ENCODE peak calls at places on chromosomes 11 and 22, in eight cellular contexts. Z is heart left ventricle; G is lower lobe of right lung; J is prostate gland; B is CD8-positive, alpha-beta memory T cell; C is hepatocyte; X is brain microvascular endothelial cell; K is ovary. E is an unnamed sample.

GRCh38 chr11:78061921-78062311 is 1.7 kb upstream of the THRSP start:
- DNase-seq in K (no peak), C (no peak), X (no peak), Z (no peak), G (no peak), B (no peak), J (no peak), E (no peak)

GRCh38 chr11:125514336-125515101 is 18.5 kb upstream of the FEZ1 start:
- DNase-seq in B (peak; percentile 77), Z (no peak), C (peak; percentile 38), G (no peak), J (no peak), X (peak; percentile 75), K (no peak), E (peak; percentile 85)

GRCh38 chr11:30016588-30017363 is at the start of gene KCNA4:
- DNase-seq in J (no peak), Z (peak; percentile 57), G (peak; percentile 51), K (no peak), B (no peak), C (peak; percentile 79), X (no peak), E (no peak)

GRCh38 chr22:45082795-45083194 is 73.0 kb upstream of the PHF21B start:
- DNase-seq in G (no peak), C (no peak), X (no peak), J (no peak), B (no peak), Z (no peak), K (no peak), E (no peak)

GRCh38 chr11:63503492-63503891 is 2.4 kb upstream of the LGALS12 start:
- DNase-seq in X (no peak), B (no peak), K (no peak), G (peak; percentile 68), C (no peak), J (no peak), Z (peak; percentile 50), E (no peak)

GRCh38 chr11:117328414-117329010 is 858 bp downstream of the CEP164 start:
- DNase-seq in G (no peak), Z (peak; percentile 65), K (no peak), B (no peak), J (peak; percentile 26), C (peak; percentile 51), X (peak; percentile 36), E (peak; percentile 49)

GRCh38 chr22:39908737-39909136 is 7.9 kb downstream of the GRAP2 start:
- DNase-seq in X (peak; percentile 14), C (no peak), Z (no peak), B (no peak), J (no peak), G (no peak), K (no peak), E (peak; percentile 4)

GRCh38 chr22:38164578-38164953 is 17.1 kb downstream of the PLA2G6 start:
- DNase-seq in C (no peak), X (no peak), B (no peak), K (no peak), G (no peak), J (no peak), Z (no peak), E (no peak)

GRCh38 chr11:62502030-62502730 is 44.4 kb downstream of the AHNAK start:
- DNase-seq in G (no peak), Z (no peak), K (no peak), J (no peak), B (no peak), C (no peak), X (no peak), E (no peak)

DNA sequence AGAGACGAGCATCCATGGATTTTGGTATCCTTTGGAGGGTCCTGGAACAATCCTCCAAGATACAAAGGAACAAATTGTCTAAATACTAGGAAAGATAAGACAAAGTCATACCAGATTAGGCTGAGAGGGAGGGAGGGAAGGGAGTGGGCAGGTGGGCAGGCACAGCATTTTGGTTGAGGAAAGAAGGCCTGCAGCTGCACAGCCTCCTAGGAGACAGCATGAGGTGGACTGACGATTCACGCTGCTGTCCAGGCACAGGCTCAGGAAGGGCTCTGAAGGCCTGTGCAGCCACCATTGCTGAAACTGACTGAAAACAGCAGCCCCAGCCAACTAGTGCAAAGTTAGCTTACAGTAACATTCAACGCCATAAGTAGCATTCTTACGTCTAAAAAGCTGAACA is 64.7 kb downstream of the PACSIN2 start:
- DNase-seq in C (no peak), K (no peak), G (no peak), Z (no peak), X (no peak), J (no peak), B (no peak), E (no peak)
- H3K27ac ChIP-seq in C (peak overlapping the region; percentile 58), K (no peak overlapping the region), G (no peak overlapping the region), Z (no peak overlapping the region), X (no peak overlapping the region), J (no peak overlapping the region), B (no peak overlapping the region), E (no peak overlapping the region)

GRCh38 chr11:81574301-81574700 is 1159.4 kb downstream of the FAM181B start:
- DNase-seq in Z (no peak), C (no peak), G (no peak), B (no peak), K (no peak), J (no peak), X (no peak), E (no peak)
- H3K27ac ChIP-seq in Z (no peak overlapping the region), C (no peak overlapping the region), G (no peak overlapping the region), B (no peak overlapping the region), K (no peak overlapping the region), J (no peak overlapping the region), X (no peak overlapping the region), E (no peak overlapping the region)

GRCh38 chr22:27217154-27217553 is 559.8 kb downstream of the MIAT start:
- DNase-seq in B (no peak), Z (no peak), K (no peak), X (no peak), J (no peak), G (no peak), C (no peak), E (no peak)

GRCh38 chr22:27218012-27218483 is 560.7 kb downstream of the MIAT start:
- DNase-seq in J (no peak), C (no peak), K (no peak), X (no peak), G (no peak), Z (no peak), B (no peak), E (no peak)

GRCh38 chr22:27218521-27218920 is 561.1 kb downstream of the MIAT start:
- DNase-seq in J (no peak), X (no peak), B (no peak), C (no peak), G (no peak), Z (peak; percentile 61), K (peak; percentile 76), E (no peak)

GRCh38 chr22:27220349-27220748 is 563.0 kb downstream of the MIAT start:
- DNase-seq in G (no peak), B (no peak), C (peak; percentile 68), J (no peak), K (no peak), X (peak; percentile 91), Z (no peak), E (peak; percentile 99)

DNA sequence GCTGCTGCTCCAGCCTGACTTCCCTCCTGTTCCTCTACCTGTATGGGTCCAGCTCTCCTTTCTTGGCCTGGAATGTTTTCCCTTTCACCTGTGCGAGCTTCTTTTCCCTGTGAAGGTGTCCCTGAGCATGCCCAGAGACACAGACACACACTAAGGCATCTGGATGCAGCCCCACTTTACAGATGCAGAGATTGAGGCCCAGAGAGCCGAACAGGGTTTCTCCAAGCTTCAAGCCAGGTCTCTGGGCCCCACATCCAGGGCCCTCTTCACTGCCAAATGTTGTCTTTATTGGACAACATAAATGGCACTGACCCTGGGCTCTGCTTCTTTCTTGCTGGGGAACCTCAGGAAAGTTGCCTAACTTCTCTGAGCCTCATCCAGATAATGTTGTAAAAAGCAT is 561.6 kb downstream of the MIAT start:
- DNase-seq in Z (no peak), K (no peak), B (no peak), X (no peak), C (no peak), J (no peak), G (no peak), E (no peak)
- H3K27ac ChIP-seq in Z (peak overlapping the region; percentile 82), K (no peak overlapping the region), B (no peak overlapping the region), X (no peak overlapping the region), C (no peak overlapping the region), J (no peak overlapping the region), G (no peak overlapping the region), E (no peak overlapping the region)

DNA sequence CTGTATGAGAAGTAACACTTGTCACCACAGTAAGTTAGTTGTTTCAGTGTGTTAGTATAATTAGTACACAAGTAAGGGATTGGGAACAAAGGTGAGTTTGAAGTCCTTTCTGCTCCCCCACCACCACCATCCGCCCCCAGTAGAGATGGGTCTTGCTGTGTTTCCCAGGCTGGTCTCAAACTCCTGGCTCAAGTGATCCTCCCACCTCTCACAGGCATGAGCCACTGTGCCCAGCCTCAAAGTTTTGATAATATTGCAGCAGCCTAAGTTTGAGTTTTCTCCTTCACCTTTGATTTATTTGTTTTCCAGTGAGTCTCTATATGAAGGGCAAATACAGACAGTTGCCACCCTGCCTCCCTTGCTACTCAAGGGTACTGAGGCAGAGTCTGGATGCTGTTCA is 23.7 kb upstream of the GRK2 start:
- DNase-seq in B (no peak), G (no peak), Z (no peak), X (no peak), J (no peak), K (no peak), C (no peak), E (no peak)
- H3K27ac ChIP-seq in B (no peak overlapping the region), G (no peak overlapping the region), Z (no peak overlapping the region), X (peak overlapping the region; percentile 96), J (no peak overlapping the region), K (no peak overlapping the region), C (no peak overlapping the region), E (peak overlapping the region; percentile 92)

DNA sequence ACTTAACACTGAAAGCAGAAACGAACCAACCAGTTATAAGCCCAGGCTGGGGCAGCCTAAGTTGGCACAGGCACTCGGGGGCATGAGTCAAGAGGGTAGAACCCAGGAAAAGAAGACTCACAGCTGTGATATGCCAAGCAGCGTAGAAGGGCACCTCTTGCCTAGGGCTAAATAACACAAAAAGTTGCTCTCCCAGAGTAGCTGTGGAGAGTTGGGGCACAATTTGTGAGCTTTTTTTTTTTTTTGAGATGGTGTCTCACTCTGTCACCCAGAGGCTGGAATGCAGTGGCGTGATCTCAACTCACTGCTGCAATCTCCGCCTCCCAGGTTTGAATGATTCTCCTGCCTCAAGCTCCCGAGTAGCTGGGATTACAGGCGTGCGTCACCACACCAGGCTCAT is 8.8 kb downstream of the CLMP start:
- DNase-seq in K (no peak), J (no peak), X (no peak), G (no peak), C (no peak), Z (no peak), B (no peak), E (no peak)
- H3K27ac ChIP-seq in K (no peak overlapping the region), J (no peak overlapping the region), X (no peak overlapping the region), G (no peak overlapping the region), C (no peak overlapping the region), Z (no peak overlapping the region), B (no peak overlapping the region), E (no peak overlapping the region)